ENCODE peak calls at places on chromosomes 2 and 18, in ten cellular contexts. X is GM04504; V is memory B cell; N is neural crest cell; H is stimulated activated CD4-positive, alpha-beta T cell treated with anti-CD3 and anti-CD28 coated beads, Interleukin-4, amount 100 ng/mL, for 4 hours; S is right lobe of liver; A is effector CD8-positive, alpha-beta T cell; K is COLO829; P is brain microvascular endothelial cell; D is left cardiac atrium. J is an unnamed sample.

GRCh38 chr2:67209107-67209506 is 188.0 kb upstream of the ETAA1 start:
- DNase-seq in X (no peak), V (no peak), N (no peak), H (no peak), S (no peak), A (no peak), K (no peak), P (peak), D (no peak), J (no peak)

GRCh38 chr2:59025157-59025757 is 784.1 kb upstream of the FANCL start:
- DNase-seq in X (peak), V (peak), N (peak), H (no peak), S (no peak), A (no peak), K (no peak), P (peak), D (peak), J (no peak)

GRCh38 chr18:3321133-3321812 is 59.3 kb downstream of the MYL12B start:
- DNase-seq in X (no peak), V (no peak), N (no peak), H (no peak), S (no peak), A (no peak), K (peak), P (peak), D (no peak), J (no peak)

GRCh38 chr2:28338046-28338753 is 54.5 kb upstream of the FOSL2 start:
- DNase-seq in X (peak), V (no peak), N (no peak), H (no peak), S (peak), A (no peak), K (no peak), P (peak), D (peak), J (peak)

GRCh38 chr2:132757676-132758075 is 87.7 kb upstream of the LYPD1 start:
- DNase-seq in X (no peak), V (no peak), N (no peak), H (no peak), S (no peak), A (no peak), K (no peak), P (no peak), D (no peak), J (no peak)

GRCh38 chr2:233448220-233448559 is 93.9 kb downstream of the DGKD start:
- DNase-seq in X (no peak), V (no peak), N (no peak), H (no peak), S (peak), A (no peak), K (no peak), P (no peak), D (peak), J (no peak)

GRCh38 chr2:69034845-69035244 is 21.9 kb downstream of the ANTXR1 start:
- DNase-seq in X (no peak), V (no peak), N (no peak), H (no peak), S (no peak), A (no peak), K (no peak), P (no peak), D (no peak), J (no peak)

GRCh38 chr2:237178396-237178795 is 92.7 kb downstream of the COPS8 start:
- DNase-seq in X (no peak), V (no peak), N (no peak), H (no peak), S (no peak), A (no peak), K (no peak), P (peak), D (no peak), J (no peak)

GRCh38 chr2:1907849-1908533 is 163.7 kb upstream of the PXDN start:
- DNase-seq in X (no peak), V (no peak), N (no peak), H (no peak), S (no peak), A (no peak), K (no peak), P (no peak), D (no peak), J (no peak)

GRCh38 chr2:220892018-220892634 is 680.0 kb downstream of the EPHA4 start:
- DNase-seq in X (no peak), V (no peak), N (no peak), H (no peak), S (no peak), A (no peak), K (no peak), P (no peak), D (no peak), J (no peak)

GRCh38 chr2:107719781-107720180 is 106.9 kb upstream of the RGPD4 start:
- DNase-seq in X (no peak), V (no peak), N (no peak), H (no peak), S (no peak), A (no peak), K (no peak), P (no peak), D (no peak), J (no peak)

GRCh38 chr2:191025155-191025554 is 11.2 kb upstream of the STAT1 start:
- DNase-seq in X (no peak), V (no peak), N (no peak), H (no peak), S (no peak), A (no peak), K (no peak), P (no peak), D (no peak), J (no peak)

GRCh38 chr2:45793564-45793963 is 142.1 kb downstream of the PRKCE start:
- DNase-seq in X (no peak), V (no peak), N (no peak), H (no peak), S (no peak), A (no peak), K (no peak), P (no peak), D (no peak), J (no peak)

GRCh38 chr2:210198326-210198725 is 26.9 kb downstream of the ACADL start:
- DNase-seq in X (no peak), V (no peak), N (no peak), H (no peak), S (no peak), A (no peak), K (peak), P (no peak), D (no peak), J (no peak)

GRCh38 chr2:54271843-54272600 is 16.0 kb upstream of the TSPYL6 start:
- DNase-seq in X (no peak), V (peak), N (no peak), H (no peak), S (no peak), A (no peak), K (no peak), P (no peak), D (no peak), J (no peak)

GRCh38 chr2:219570194-219570923 is 980 bp downstream of the OBSL1 start:
- DNase-seq in X (no peak), V (no peak), N (no peak), H (no peak), S (no peak), A (no peak), K (no peak), P (no peak), D (no peak), J (no peak)

GRCh38 chr2:222380456-222380855 is 43.9 kb upstream of the SGPP2 start:
- DNase-seq in X (no peak), V (no peak), N (no peak), H (no peak), S (no peak), A (no peak), K (no peak), P (no peak), D (no peak), J (no peak)

GRCh38 chr2:217835931-217836881 is 166.6 kb downstream of the TNS1 start:
- DNase-seq in X (peak), V (no peak), N (peak), H (no peak), S (no peak), A (no peak), K (no peak), P (peak), D (peak), J (peak)

GRCh38 chr2:47488870-47489584 is 86.1 kb downstream of the MSH2 start:
- DNase-seq in X (peak), V (no peak), N (no peak), H (no peak), S (no peak), A (no peak), K (peak), P (peak), D (no peak), J (no peak)

GRCh38 chr2:200619275-200619674 is 33.5 kb downstream of the AOX1 start:
- DNase-seq in X (no peak), V (no peak), N (no peak), H (no peak), S (peak), A (no peak), K (no peak), P (no peak), D (no peak), J (no peak)

GRCh38 chr2:125041846-125042245 is 1016.8 kb downstream of the CNTNAP5 start:
- DNase-seq in X (no peak), V (no peak), N (no peak), H (no peak), S (no peak), A (no peak), K (no peak), P (no peak), D (no peak), J (no peak)

GRCh38 chr2:61015971-61016370 is 1.5 kb upstream of the PEX13 start:
- DNase-seq in X (no peak), V (no peak), N (no peak), H (no peak), S (no peak), A (no peak), K (no peak), P (no peak), D (no peak), J (no peak)

GRCh38 chr18:60552948-60553347 is 180.4 kb upstream of the MC4R start:
- DNase-seq in X (no peak), V (no peak), N (no peak), H (no peak), S (no peak), A (no peak), K (no peak), P (no peak), D (no peak), J (no peak)

GRCh38 chr18:12639990-12640880 is 17.7 kb downstream of the SPIRE1 start:
- DNase-seq in X (no peak), V (no peak), N (no peak), H (no peak), S (no peak), A (no peak), K (no peak), P (peak), D (peak), J (no peak)

GRCh38 chr2:230472619-230473018 is 56.6 kb downstream of the SP100 start:
- DNase-seq in X (peak), V (no peak), N (no peak), H (peak), S (no peak), A (no peak), K (no peak), P (peak), D (no peak), J (no peak)

GRCh38 chr2:176931588-176932563 is 280.7 kb upstream of the HNRNPA3 start:
- DNase-seq in X (peak), V (peak), N (no peak), H (no peak), S (no peak), A (no peak), K (peak), P (no peak), D (no peak), J (no peak)

GRCh38 chr2:95099910-95100309 is 21.7 kb downstream of the MRPS5 start:
- DNase-seq in X (no peak), V (no peak), N (no peak), H (no peak), S (no peak), A (no peak), K (no peak), P (no peak), D (no peak), J (no peak)

GRCh38 chr18:2102022-2102421 is 469.3 kb downstream of the METTL4 start:
- DNase-seq in X (no peak), V (no peak), N (no peak), H (no peak), S (no peak), A (no peak), K (no peak), P (no peak), D (no peak), J (no peak)

GRCh38 chr2:295081-295480 is 7.2 kb upstream of the ALKAL2 start:
- DNase-seq in X (no peak), V (no peak), N (no peak), H (no peak), S (no peak), A (no peak), K (no peak), P (no peak), D (no peak), J (no peak)

GRCh38 chr2:84781942-84782716 is 98.8 kb downstream of the TRABD2A start:
- DNase-seq in X (no peak), V (peak), N (no peak), H (peak), S (no peak), A (no peak), K (no peak), P (no peak), D (no peak), J (no peak)

GRCh38 chr2:142218471-142218870 is 87.7 kb upstream of the LRP1B start:
- DNase-seq in X (no peak), V (no peak), N (no peak), H (no peak), S (no peak), A (no peak), K (no peak), P (peak), D (no peak), J (no peak)

GRCh38 chr2:43818761-43819160 is 19.9 kb downstream of the ABCG5 start:
- DNase-seq in X (no peak), V (no peak), N (no peak), H (no peak), S (no peak), A (no peak), K (peak), P (peak), D (peak), J (no peak)

GRCh38 chr2:206511283-206511682 is 68.0 kb downstream of the ADAM23 start:
- DNase-seq in X (no peak), V (no peak), N (no peak), H (no peak), S (no peak), A (no peak), K (no peak), P (no peak), D (no peak), J (no peak)

GRCh38 chr18:56289381-56289780 is 349.0 kb downstream of the TXNL1 start:
- DNase-seq in X (no peak), V (no peak), N (no peak), H (no peak), S (no peak), A (no peak), K (no peak), P (no peak), D (no peak), J (no peak)

GRCh38 chr2:195368530-195369216 is 288.4 kb upstream of the SLC39A10 start:
- DNase-seq in X (no peak), V (no peak), N (no peak), H (no peak), S (no peak), A (no peak), K (no peak), P (no peak), D (no peak), J (no peak)

GRCh38 chr2:83900859-83901258 is 558.2 kb downstream of the SUCLG1 start:
- DNase-seq in X (peak), V (no peak), N (no peak), H (no peak), S (no peak), A (no peak), K (no peak), P (peak), D (no peak), J (no peak)

GRCh38 chr2:21181957-21182356 is 58.2 kb downstream of the TDRD15 start:
- DNase-seq in X (no peak), V (no peak), N (no peak), H (no peak), S (no peak), A (no peak), K (no peak), P (no peak), D (no peak), J (no peak)

GRCh38 chr2:96138146-96139145 is at the start of gene ASTL:
- DNase-seq in X (no peak), V (peak), N (no peak), H (peak), S (no peak), A (peak), K (no peak), P (peak), D (no peak), J (peak)

GRCh38 chr2:161169335-161169734 is 9.1 kb downstream of the TANK start:
- DNase-seq in X (no peak), V (no peak), N (no peak), H (no peak), S (no peak), A (no peak), K (no peak), P (no peak), D (no peak), J (no peak)

GRCh38 chr2:237234268-237234667 is 148.6 kb downstream of the COPS8 start:
- DNase-seq in X (no peak), V (no peak), N (no peak), H (no peak), S (no peak), A (no peak), K (no peak), P (no peak), D (no peak), J (no peak)